ENCODE peak calls at places on chromosomes 16 and 17, in ten cellular contexts. U is Panc1; P is CD8-positive, alpha-beta T cell; Q is RWPE1; B is astrocyte of the spinal cord; E is body of pancreas; F is AG04449; K is nephron progenitor cell; T is heart right ventricle; N is neural crest cell. X is an unnamed sample.

GRCh38 chr16:86643661-86644060 is 65.3 kb downstream of the FOXL1 start:
- DNase-seq in Q (no peak), N (no peak), K (no peak), U (no peak), F (no peak), E (no peak), T (no peak), P (no peak), B (no peak), X (no peak)

GRCh38 chr16:71929048-71929447 is 33.7 kb downstream of the IST1 start:
- DNase-seq in U (no peak), B (peak; percentile 84), T (no peak), K (no peak), E (no peak), N (no peak), F (peak; percentile 57), P (no peak), Q (no peak), X (no peak)

GRCh38 chr17:43902190-43902589 is 5.1 kb downstream of the MPP2 start:
- DNase-seq in T (no peak), Q (no peak), F (no peak), K (no peak), P (no peak), E (no peak), N (no peak), B (no peak), U (no peak), X (no peak)

GRCh38 chr16:81432899-81433560 is 11.6 kb upstream of the CMIP start:
- DNase-seq in E (no peak), K (no peak), N (no peak), B (no peak), U (no peak), Q (no peak), T (no peak), P (no peak), F (no peak), X (no peak)

GRCh38 chr17:1511756-1512321 is 4.6 kb downstream of the INPP5K start:
- DNase-seq in P (no peak), B (no peak), T (no peak), K (no peak), F (no peak), E (no peak), Q (peak; percentile 45), N (no peak), U (no peak), X (no peak)

GRCh38 chr17:11492511-11492910 is 105.8 kb upstream of the DNAH9 start:
- DNase-seq in U (no peak), T (no peak), K (no peak), B (no peak), N (no peak), E (no peak), P (no peak), Q (no peak), F (no peak), X (no peak)

GRCh38 chr17:39666231-39666600 is 1.1 kb downstream of the TCAP start:
- DNase-seq in F (no peak), N (no peak), K (no peak), P (no peak), E (no peak), B (no peak), U (no peak), Q (no peak), T (no peak), X (no peak)

GRCh38 chr17:42819939-42820535 is 4.0 kb downstream of the BECN1 start:
- DNase-seq in N (peak; percentile 65), Q (no peak), B (peak; percentile 38), U (no peak), K (peak; percentile 77), E (peak; percentile 51), P (peak; percentile 48), T (peak; percentile 40), F (no peak), X (peak; percentile 61)

GRCh38 chr17:11705111-11705510 is 106.8 kb downstream of the DNAH9 start:
- DNase-seq in K (no peak), P (no peak), N (no peak), E (peak; percentile 14), B (no peak), U (no peak), F (no peak), Q (peak; percentile 9), T (no peak), X (no peak)

GRCh38 chr17:58279016-58279671 is 1.6 kb downstream of the MPO start:
- DNase-seq in K (no peak), B (peak; percentile 1), P (no peak), F (no peak), U (no peak), Q (no peak), E (peak; percentile 39), T (peak; percentile 48), N (no peak), X (no peak)

GRCh38 chr16:80948886-80949502 is 57.7 kb downstream of the CMC2 start:
- DNase-seq in U (no peak), T (peak; percentile 63), K (peak; percentile 66), F (no peak), P (no peak), B (peak; percentile 35), Q (no peak), E (no peak), N (peak; percentile 47), X (no peak)

GRCh38 chr17:376936-377863 is 24.6 kb upstream of the RPH3AL start:
- DNase-seq in P (no peak), B (no peak), T (peak; percentile 54), Q (no peak), N (no peak), E (peak; percentile 93), F (no peak), K (no peak), U (no peak), X (no peak)

GRCh38 chr17:17693955-17694228 is 12.6 kb downstream of the RAI1 start:
- DNase-seq in P (no peak), Q (no peak), B (no peak), U (no peak), E (no peak), F (no peak), N (no peak), T (no peak), K (no peak), X (no peak)

GRCh38 chr17:55830699-55831098 is 79.8 kb downstream of the PCTP start:
- DNase-seq in T (no peak), U (no peak), E (no peak), B (no peak), Q (no peak), F (no peak), P (no peak), N (no peak), K (no peak), X (no peak)

GRCh38 chr17:65231086-65231485 is 93.9 kb downstream of the RGS9 start:
- DNase-seq in E (no peak), Q (no peak), K (no peak), U (no peak), P (no peak), F (no peak), T (no peak), N (no peak), B (no peak), X (no peak)

GRCh38 chr16:58125781-58126335 is 3.3 kb downstream of the CFAP20 start:
- DNase-seq in Q (no peak), K (no peak), N (no peak), T (no peak), F (no peak), E (no peak), U (no peak), B (no peak), P (no peak), X (no peak)
- TF ChIP-seq CTCF in Q (no peak), K (no peak), N (no peak), T (peak; percentile 25), F (no peak), E (no peak), U (no peak), B (no peak), P (no peak), X (no peak)

DNA sequence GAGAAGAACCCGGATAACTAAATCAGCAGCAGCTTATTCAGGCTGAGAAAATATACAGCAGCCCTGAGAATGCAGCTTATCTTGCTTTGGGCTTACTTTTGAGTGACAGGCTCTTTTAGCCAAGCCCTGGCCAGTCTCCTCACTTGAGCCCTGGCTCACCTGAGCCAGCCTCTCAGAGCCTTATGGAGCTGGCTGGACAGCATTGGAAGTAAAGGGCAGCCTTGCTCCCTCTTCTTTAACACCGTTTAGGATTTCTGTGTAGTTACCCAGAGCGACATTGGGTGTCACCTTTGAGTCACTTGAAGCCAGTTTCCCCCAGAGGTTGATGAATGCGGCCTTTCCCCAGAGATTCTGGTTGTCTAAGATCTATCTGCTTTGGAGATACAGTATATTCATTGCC is 7.7 kb upstream of the NPIPB2 start:
- DNase-seq in F (no peak), K (peak; percentile 27), N (peak; percentile 8), B (peak; percentile 35), U (peak; percentile 38), T (no peak), E (peak; percentile 17), P (no peak), Q (peak; percentile 31), X (peak; percentile 82)
- TF ChIP-seq CTCF in F (peak; percentile 40), K (peak; percentile 34), N (peak; percentile 64), B (peak; percentile 50), U (peak; percentile 79), T (peak; percentile 59), E (no peak), P (peak; percentile 44), Q (peak; percentile 46), X (peak; percentile 77)

DNA sequence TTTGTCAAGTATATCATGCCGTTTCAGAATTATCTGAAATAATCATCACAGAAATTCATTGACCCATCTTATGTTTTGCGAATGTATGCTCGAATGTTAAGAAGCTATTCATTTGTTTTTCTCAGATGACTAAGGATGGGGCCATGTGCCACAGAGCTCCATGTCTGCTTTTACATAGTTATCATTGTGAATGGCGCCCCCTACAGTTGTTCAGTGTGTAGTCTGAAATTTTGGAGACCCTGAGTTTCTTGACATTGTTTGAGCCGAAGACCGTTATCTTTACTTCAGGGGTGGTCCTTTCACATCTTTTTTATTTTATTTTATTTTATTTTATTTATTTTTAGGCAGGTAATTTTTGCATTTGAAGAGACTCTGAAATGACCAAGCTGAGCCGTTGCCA is 972.0 kb upstream of the RBFOX1 start:
- DNase-seq in Q (no peak), E (no peak), B (no peak), N (no peak), F (no peak), P (no peak), T (no peak), U (no peak), K (no peak), X (no peak)
- TF ChIP-seq CTCF in Q (no peak), E (no peak), B (no peak), N (peak; percentile 37), F (no peak), P (no peak), T (no peak), U (peak; percentile 23), K (peak; percentile 24), X (no peak)

DNA sequence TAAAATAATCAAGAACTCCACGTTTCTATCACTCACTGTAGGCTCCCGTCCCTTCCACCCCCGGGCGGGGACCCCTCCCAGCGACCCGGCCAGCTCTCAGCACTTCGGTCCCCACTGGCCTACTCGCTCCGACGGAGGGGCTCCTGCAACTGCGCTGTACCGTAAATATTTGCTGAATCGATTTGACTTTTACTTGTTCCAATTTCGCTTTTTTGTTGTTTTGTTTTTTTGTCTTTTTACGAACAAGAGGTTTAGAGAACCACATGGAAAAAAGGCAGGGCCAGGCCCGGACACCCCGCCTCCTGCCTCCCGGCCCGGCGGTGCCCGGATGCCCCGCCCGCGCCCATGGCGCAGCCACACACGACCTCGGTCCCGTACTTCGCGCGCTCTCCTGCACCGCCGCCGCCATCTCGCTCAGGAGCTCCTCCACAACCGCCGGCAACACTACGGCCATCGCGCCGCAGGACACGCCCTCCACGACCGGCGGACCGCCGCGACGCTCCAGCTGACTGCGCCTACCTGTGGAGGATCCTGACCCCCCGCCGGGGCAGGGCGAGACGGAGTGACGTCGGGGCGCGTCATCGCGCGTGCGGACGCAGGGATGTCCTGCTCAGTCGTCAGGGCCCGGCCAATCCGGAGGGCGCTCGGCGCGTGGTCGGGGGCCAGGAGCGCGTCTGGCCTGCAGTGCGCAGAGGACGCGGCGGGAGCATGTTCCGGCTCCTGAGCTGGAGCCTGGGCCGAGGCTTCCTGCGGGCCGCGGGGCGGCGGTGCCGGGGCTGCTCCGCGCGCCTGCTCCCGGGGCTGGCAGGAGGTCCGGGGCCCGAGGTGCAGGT is at the start of the genes TTC19 and ZSWIM7:
- DNase-seq in Q (peak; percentile 98), T (peak; percentile 98), N (peak; percentile 92), U (peak; percentile 81), P (peak; percentile 85), K (peak; percentile 92), E (peak; percentile 96), F (peak; percentile 53), B (peak; percentile 97), X (peak; percentile 99)
- TF ChIP-seq CTCF in Q (no peak), T (no peak), N (no peak), U (no peak), P (no peak), K (no peak), E (no peak), F (no peak), B (no peak), X (peak; percentile 18)

X was measured in GM13977.